ENCODE peak calls at places on chromosomes 5 and 9, in seven cellular contexts. B is keratinocyte; O is CD8-positive, alpha-beta T cell; M is PC-3; C is HepG2; E is H1; H is H9. G is an unnamed sample.
A peak's percentile ranks its signal among the peaks of the same experiment; 100 is the strongest.

GRCh38 chr5:172743112-172743959 is 27.7 kb downstream of the DUSP1 start:
- DNase-seq in B (no peak), O (no peak), M (no peak), C (no peak), E (no peak), H (no peak), G (no peak)

GRCh38 chr9:117265253-117265652 is 149.6 kb downstream of the ASTN2 start:
- DNase-seq in B (no peak), O (no peak), M (no peak), C (no peak), E (no peak), H (no peak), G (no peak)

GRCh38 chr5:103867857-103868598 is 305.4 kb upstream of the NUDT12 start:
- DNase-seq in B (no peak), O (no peak), M (peak; percentile 55), C (no peak), E (no peak), H (no peak), G (no peak)

GRCh38 chr5:93512799-93513198 is 68.2 kb downstream of the NR2F1-AS1 start:
- DNase-seq in B (no peak), O (no peak), M (peak; percentile 91), C (no peak), E (no peak), H (no peak), G (no peak)

GRCh38 chr5:149134778-149135169 is 6.5 kb upstream of the ABLIM3 start:
- DNase-seq in B (no peak), O (no peak), M (no peak), C (no peak), E (no peak), H (no peak), G (no peak)

GRCh38 chr5:83095973-83096539 is 18.7 kb downstream of the XRCC4 start:
- DNase-seq in B (peak; percentile 42), O (no peak), M (peak; percentile 89), C (peak; percentile 28), E (no peak), H (no peak), G (no peak)

GRCh38 chr9:136886610-136887597 is 588 bp downstream of the TRAF2 start:
- DNase-seq in B (no peak), O (no peak), M (no peak), C (no peak), E (no peak), H (no peak), G (peak; percentile 42)

GRCh38 chr9:107650321-107650720 is 160.8 kb upstream of the KLF4 start:
- DNase-seq in B (no peak), O (no peak), M (no peak), C (no peak), E (no peak), H (no peak), G (no peak)

GRCh38 chr5:170451764-170452365 is 52.0 kb upstream of the KCNIP1 start:
- DNase-seq in B (no peak), O (no peak), M (peak; percentile 32), C (no peak), E (no peak), H (no peak), G (no peak)

GRCh38 chr5:96081276-96081858 is 119.7 kb upstream of the ELL2 start:
- DNase-seq in B (no peak), O (no peak), M (no peak), C (no peak), E (no peak), H (no peak), G (no peak)
- H3K4me1 ChIP-seq in B (peaks cover 51% of the 10 kb centered on the region), O (no peaks in the 10 kb centered on the region), M (peaks cover 46% of the 10 kb centered on the region), C (peaks cover 27% of the 10 kb centered on the region), E (no peaks in the 10 kb centered on the region), H (peaks cover 6% of the 10 kb centered on the region), G (no peaks in the 10 kb centered on the region)

GRCh38 chr9:37928552-37929430 is 24.9 kb upstream of the SLC25A51 start:
- DNase-seq in B (no peak), O (no peak), M (no peak), C (no peak), E (no peak), H (no peak), G (no peak)
- H3K27ac ChIP-seq in B (no peak overlapping the region), O (no peak overlapping the region), M (no peak overlapping the region), C (no peak overlapping the region), E (no peak overlapping the region), H (no peak overlapping the region), G (no peak overlapping the region)

GRCh38 chr5:98750693-98751092 is 22.8 kb upstream of the RGMB start:
- DNase-seq in B (no peak), O (no peak), M (peak; percentile 46), C (peak; percentile 31), E (no peak), H (peak; percentile 81), G (peak; percentile 9)
- TF ChIP-seq CTCF in B (peak; percentile 44), O (peak; percentile 23), M (peak; percentile 61), C (peak; percentile 43), E (peak; percentile 57), H (peak; percentile 72), G (peak; percentile 62)

GRCh38 chr9:121196389-121196788 is 5.3 kb downstream of the RAB14 start:
- DNase-seq in B (no peak), O (no peak), M (no peak), C (no peak), E (no peak), H (no peak), G (no peak)
- H3K4me1 ChIP-seq in B (peaks cover 55% of the 10 kb centered on the region), O (peaks cover 87% of the 10 kb centered on the region), M (peaks cover 27% of the 10 kb centered on the region), C (peaks cover 77% of the 10 kb centered on the region), E (peaks cover 2% of the 10 kb centered on the region), H (no peaks in the 10 kb centered on the region), G (peaks cover 36% of the 10 kb centered on the region)

GRCh38 chr5:175516933-175517823 is 38.8 kb downstream of the SFXN1 start:
- DNase-seq in B (no peak), O (no peak), M (no peak), C (no peak), E (no peak), H (no peak), G (no peak)
- H3K27ac ChIP-seq in B (no peak overlapping the region), O (no peak overlapping the region), M (no peak overlapping the region), C (no peak overlapping the region), E (no peak overlapping the region), H (no peak overlapping the region), G (no peak overlapping the region)

GRCh38 chr9:33225319-33226152 is 14.4 kb upstream of the SPINK4 start:
- DNase-seq in B (no peak), O (peak; percentile 59), M (peak; percentile 85), C (peak; percentile 57), E (no peak), H (no peak), G (peak; percentile 66)

GRCh38 chr9:33220681-33221567 is 19.0 kb upstream of the SPINK4 start:
- DNase-seq in B (no peak), O (no peak), M (no peak), C (no peak), E (no peak), H (no peak), G (peak; percentile 10)

GRCh38 chr9:33222031-33222430 is 17.9 kb upstream of the SPINK4 start:
- DNase-seq in B (peak; percentile 57), O (no peak), M (peak; percentile 40), C (no peak), E (no peak), H (no peak), G (peak; percentile 10)

GRCh38 chr9:33221568-33221884 is 18.4 kb upstream of the SPINK4 start:
- DNase-seq in B (no peak), O (no peak), M (no peak), C (no peak), E (no peak), H (no peak), G (no peak)

DNA sequence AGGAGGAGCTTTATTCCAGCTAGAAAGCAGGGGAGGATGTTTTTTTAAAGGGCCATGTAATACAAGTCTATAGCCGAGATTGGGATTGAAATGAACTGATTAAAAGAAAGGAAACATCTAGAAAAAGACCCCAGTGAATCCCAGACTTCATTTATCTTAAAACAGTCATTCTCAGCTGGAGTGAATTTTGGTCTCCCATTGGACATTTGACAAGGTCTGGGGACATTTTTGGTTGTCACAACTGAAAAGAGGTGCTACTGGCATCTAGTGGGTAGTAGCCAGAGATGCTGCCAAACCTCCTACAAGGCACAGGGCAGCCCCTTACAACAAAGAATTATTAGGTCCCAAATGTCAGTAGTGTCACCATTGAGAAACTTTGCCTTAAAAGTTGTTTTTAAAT is 16.3 kb upstream of the SPINK4 start:
- DNase-seq in B (no peak), O (no peak), M (peak; percentile 25), C (no peak), E (no peak), H (no peak), G (no peak)
- TF ChIP-seq CTCF in B (peak; percentile 53), O (no peak), M (peak; percentile 44), C (peak; percentile 25), E (peak; percentile 4), H (no peak), G (no peak)

DNA sequence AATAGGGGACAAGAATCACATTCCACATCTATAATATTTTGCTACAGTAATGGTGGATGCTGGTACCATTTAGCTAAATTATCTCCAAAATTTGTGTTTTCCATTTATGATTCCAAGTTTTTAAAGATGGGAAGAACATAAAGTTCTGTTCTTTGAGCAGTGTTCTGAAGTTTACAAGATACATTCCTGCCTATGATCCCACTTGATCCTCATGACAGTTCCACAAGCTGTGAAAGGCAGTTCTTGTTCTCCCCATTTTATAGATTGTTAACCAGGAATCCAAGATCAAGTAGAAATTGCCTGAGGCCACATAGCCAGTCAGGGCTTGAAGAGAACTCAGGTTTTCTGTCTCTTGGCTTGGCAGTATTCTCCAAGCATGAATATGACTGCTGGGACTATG is 257.3 kb downstream of the NR3C1 start:
- DNase-seq in B (no peak), O (no peak), M (no peak), C (no peak), E (no peak), H (no peak), G (no peak)
- H3K4me1 ChIP-seq in B (peaks cover 36% of the 10 kb centered on the region), O (no peaks in the 10 kb centered on the region), M (peaks cover 4% of the 10 kb centered on the region), C (no peaks in the 10 kb centered on the region), E (no peaks in the 10 kb centered on the region), H (no peaks in the 10 kb centered on the region), G (no peaks in the 10 kb centered on the region)

DNA sequence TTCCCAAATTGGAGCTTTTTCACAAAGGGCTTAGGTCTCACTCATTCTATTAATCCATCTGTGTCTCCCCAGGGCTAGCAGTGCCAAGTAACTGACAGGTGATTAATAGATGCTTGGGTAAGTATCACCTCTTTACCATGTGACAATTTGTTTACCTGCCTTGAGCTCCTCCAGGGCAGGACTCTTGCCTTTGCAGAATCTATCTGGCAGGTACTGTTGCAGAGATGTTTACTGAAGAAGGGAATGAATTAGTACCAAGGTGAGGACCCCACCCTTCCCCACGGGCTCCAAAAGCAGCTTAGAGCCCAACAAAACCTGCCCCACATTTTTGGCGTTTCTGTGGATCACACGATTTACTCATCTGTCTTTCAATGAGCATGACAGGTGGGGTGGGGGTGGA is 698 bp upstream of the TGFBI start:
- DNase-seq in B (no peak), O (no peak), M (no peak), C (no peak), E (no peak), H (no peak), G (no peak)
- H3K27ac ChIP-seq in B (no peak overlapping the region), O (no peak overlapping the region), M (no peak overlapping the region), C (no peak overlapping the region), E (no peak overlapping the region), H (no peak overlapping the region), G (no peak overlapping the region)